ENCODE peak calls at places on chromosome 7, in ten cellular contexts. B is right atrium auricular region, C is H1, K is thoracic aorta, S is mammary epithelial cell, W is SJSA1, G is mucosa of descending colon, T is HAP-1, E is body of pancreas, U is A549. M is an unnamed sample.

GRCh38 chr7:27575647-27576046 is 87.0 kb downstream of the HIBADH start:
- DNase-seq in S (no peak), U (no peak), E (no peak), B (no peak), T (no peak), K (no peak), W (no peak), G (no peak), C (no peak), M (no peak)

GRCh38 chr7:96023376-96023775 is 251.0 kb downstream of the DYNC1I1 start:
- DNase-seq in S (no peak), G (no peak), E (no peak), K (no peak), C (no peak), B (no peak), T (no peak), W (peak; percentile 46), U (no peak), M (no peak)

GRCh38 chr7:92809397-92810241 is 26.8 kb downstream of the CDK6 start:
- DNase-seq in T (peak; percentile 64), C (no peak), E (peak; percentile 80), B (no peak), K (peak; percentile 12), W (peak; percentile 71), U (peak; percentile 94), G (peak; percentile 92), S (peak; percentile 91), M (peak; percentile 77)

GRCh38 chr7:47449810-47450586 is 131.9 kb downstream of the TNS3 start:
- DNase-seq in W (no peak), G (no peak), U (no peak), C (no peak), K (no peak), E (no peak), S (no peak), B (no peak), T (no peak), M (no peak)

GRCh38 chr7:148347981-148348380 is 242.6 kb upstream of the C7orf33 start:
- DNase-seq in K (no peak), G (no peak), C (no peak), T (no peak), U (no peak), B (no peak), W (no peak), S (no peak), E (no peak), M (no peak)

GRCh38 chr7:91656486-91657237 is 223.8 kb downstream of the MTERF1 start:
- DNase-seq in G (no peak), B (no peak), K (no peak), C (no peak), W (no peak), E (no peak), S (no peak), T (peak; percentile 76), U (no peak), M (no peak)

GRCh38 chr7:33874943-33875342 is 30.4 kb upstream of the BMPER start:
- DNase-seq in T (no peak), S (no peak), W (no peak), E (peak; percentile 22), K (no peak), U (no peak), G (no peak), C (no peak), B (no peak), M (peak; percentile 30)

GRCh38 chr7:83851551-83851950 is 202.6 kb upstream of the SEMA3E start:
- DNase-seq in U (no peak), T (no peak), W (no peak), E (no peak), B (no peak), G (no peak), S (no peak), K (no peak), C (no peak), M (no peak)

GRCh38 chr7:128781126-128781525 is 5.5 kb upstream of the OPN1SW start:
- DNase-seq in S (no peak), G (no peak), K (no peak), C (no peak), E (no peak), U (no peak), B (no peak), W (no peak), T (no peak), M (no peak)

GRCh38 chr7:156166692-156167416 is 354.6 kb upstream of the SHH start:
- DNase-seq in G (no peak), W (no peak), U (no peak), B (peak; percentile 52), T (no peak), K (no peak), C (no peak), E (no peak), S (no peak), M (no peak)

GRCh38 chr7:154578351-154578750 is 424.6 kb downstream of the PAXIP1 start:
- DNase-seq in G (no peak), S (no peak), B (no peak), U (no peak), C (no peak), K (no peak), E (no peak), T (no peak), W (no peak), M (no peak)

GRCh38 chr7:38411404-38411803 is 138.0 kb upstream of the TARP start:
- DNase-seq in E (no peak), T (peak; percentile 34), U (peak; percentile 48), C (no peak), W (no peak), K (no peak), S (peak; percentile 2), G (peak; percentile 16), B (no peak), M (no peak)

GRCh38 chr7:43658718-43659548 is 70.4 kb downstream of the COA1 start:
- DNase-seq in W (no peak), K (no peak), T (no peak), G (no peak), U (peak; percentile 74), S (peak; percentile 78), B (no peak), C (no peak), E (no peak), M (no peak)

GRCh38 chr7:73345538-73345937 is 17.6 kb downstream of the FKBP6 start:
- DNase-seq in K (no peak), C (no peak), T (no peak), W (no peak), U (no peak), S (no peak), G (no peak), B (no peak), E (no peak), M (no peak)

GRCh38 chr7:142571581-142571980 is 177.7 kb upstream of the PRSS1 start:
- DNase-seq in T (no peak), U (no peak), E (no peak), B (no peak), C (no peak), K (no peak), W (no peak), S (no peak), G (no peak), M (no peak)

DNA sequence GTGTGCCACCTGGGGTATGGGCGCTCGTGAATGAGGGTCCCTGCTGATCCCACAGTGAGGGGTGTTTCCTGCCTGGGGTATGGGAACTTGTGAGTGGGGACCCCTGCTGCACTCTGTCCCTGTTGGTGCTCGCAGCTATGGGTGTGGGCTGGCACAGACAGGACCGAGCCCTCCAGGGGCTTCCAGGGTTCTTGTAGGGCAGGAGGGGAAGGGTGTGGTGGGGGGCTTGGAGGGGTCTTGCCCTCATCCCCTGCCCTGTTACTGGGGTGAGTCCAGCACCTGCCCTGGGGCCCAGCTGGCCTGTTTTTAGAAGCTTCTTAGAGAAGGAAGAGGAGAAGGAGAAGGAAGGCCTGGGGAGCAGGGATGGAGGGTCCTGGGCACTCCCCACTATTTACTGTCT is 377.0 kb upstream of the NUPR2 start:
- DNase-seq in W (no peak), C (no peak), B (no peak), G (no peak), E (no peak), U (no peak), K (no peak), S (no peak), T (no peak), M (no peak)
- H3K9me3 ChIP-seq in W (no peaks in the 10 kb centered on the region), C (peaks cover 86% of the 10 kb centered on the region), B (peaks cover 59% of the 10 kb centered on the region), G (peaks cover 91% of the 10 kb centered on the region), E (peaks cover 39% of the 10 kb centered on the region), U (peaks cover 19% of the 10 kb centered on the region), K (peaks cover 7% of the 10 kb centered on the region), S (peaks cover 61% of the 10 kb centered on the region), T (no peaks in the 10 kb centered on the region), M (peaks cover 4% of the 10 kb centered on the region)

GRCh38 chr7:130554481-130554880 is 62.6 kb downstream of the MEST start:
- DNase-seq in E (no peak), W (no peak), K (no peak), C (no peak), S (no peak), G (no peak), B (no peak), T (no peak), U (no peak), M (no peak)
- H3K4me3 ChIP-seq in E (no peak overlapping the region), W (no peak overlapping the region), K (no peak overlapping the region), C (no peak overlapping the region), S (no peak overlapping the region), G (no peak overlapping the region), B (no peak overlapping the region), T (no peak overlapping the region), U (no peak overlapping the region), M (no peak overlapping the region)

DNA sequence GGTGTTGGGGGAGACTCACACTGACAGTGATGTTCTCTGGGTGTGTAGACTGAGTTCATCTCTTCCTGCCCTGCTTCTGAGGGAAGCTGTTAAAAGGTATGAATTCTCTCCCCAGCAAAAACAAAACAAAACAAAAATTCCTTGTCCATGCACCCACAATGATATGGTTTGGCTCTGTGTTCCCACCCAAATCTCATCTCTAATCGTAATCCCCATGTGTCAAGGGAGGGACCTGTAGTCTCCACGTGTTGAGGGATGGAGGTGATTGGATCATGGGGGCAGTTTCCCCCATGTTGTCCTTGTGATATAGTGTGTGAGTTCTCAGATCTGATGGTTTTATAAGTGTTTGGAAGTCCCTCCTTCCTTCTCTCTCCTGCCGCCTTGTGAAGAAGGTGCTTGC is 245.5 kb downstream of the GALNT17 start:
- DNase-seq in T (no peak), W (no peak), K (no peak), S (no peak), U (no peak), G (no peak), B (no peak), E (no peak), C (no peak), M (no peak)
- H3K9me3 ChIP-seq in T (no peaks in the 10 kb centered on the region), W (no peaks in the 10 kb centered on the region), K (peaks cover 5% of the 10 kb centered on the region), S (peaks cover 24% of the 10 kb centered on the region), U (peaks cover 10% of the 10 kb centered on the region), G (peaks cover 85% of the 10 kb centered on the region), B (peaks cover 14% of the 10 kb centered on the region), E (no peaks in the 10 kb centered on the region), C (peaks cover 17% of the 10 kb centered on the region), M (no peaks in the 10 kb centered on the region)

DNA sequence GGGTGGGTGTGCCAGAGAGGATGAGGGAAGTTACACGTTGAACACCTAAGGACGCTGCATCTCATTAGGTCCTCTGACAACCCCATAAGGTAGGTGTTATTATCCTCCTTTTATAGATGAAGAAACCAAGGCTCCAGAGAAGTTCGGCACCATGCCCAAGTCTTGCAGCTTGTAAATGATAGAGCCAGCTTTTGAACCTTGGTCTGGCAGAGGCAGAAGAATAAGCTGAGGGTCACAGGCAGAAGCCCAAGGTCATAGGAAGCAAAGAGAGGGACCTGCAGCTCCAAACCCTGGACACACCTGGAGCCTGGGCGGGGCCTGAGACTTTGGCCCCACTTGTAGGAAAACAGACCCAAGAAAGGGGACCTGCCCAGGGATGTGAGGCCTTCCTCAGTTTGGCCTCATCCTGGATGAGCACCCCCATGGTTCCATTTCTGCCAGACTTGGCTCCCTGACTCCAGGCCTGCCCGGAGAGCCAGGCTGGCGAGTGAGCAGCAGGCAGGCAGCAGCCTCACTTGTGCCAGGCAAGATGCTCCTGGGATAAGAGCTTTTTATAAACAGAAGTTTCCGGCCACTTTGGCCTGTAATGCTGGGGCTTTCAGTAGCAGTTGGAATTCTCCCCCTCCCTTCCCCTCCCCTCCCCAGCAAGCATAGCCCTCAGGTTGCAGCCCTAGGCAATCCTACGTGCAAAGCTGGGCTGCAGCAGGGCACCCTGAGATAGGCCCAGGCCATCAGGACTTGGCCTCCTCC is 2.4 kb downstream of the KCNH2 start:
- DNase-seq in G (peak; percentile 39), U (no peak), W (no peak), B (no peak), T (no peak), C (no peak), K (no peak), S (no peak), E (no peak), M (no peak)
- H3K4me3 ChIP-seq in G (no peak overlapping the region), U (peak overlapping the region; percentile 83), W (no peak overlapping the region), B (peak overlapping the region; percentile 39), T (peak overlapping the region; percentile 50), C (peak overlapping the region; percentile 60), K (no peak overlapping the region), S (no peak overlapping the region), E (no peak overlapping the region), M (peak overlapping the region; percentile 45)